ENCODE peak calls at places on chromosomes 4 and X, in five cellular contexts. Z, X, M, W and F are unnamed samples.

GRCh38 chrX:39613997-39614679 is 483.6 kb downstream of the BCOR start:
- DNase-seq in Z (no peak), W (no peak), M (no peak), X (no peak), F (no peak)

GRCh38 chrX:130975947-130976346 is 72.9 kb upstream of the ENOX2 start:
- DNase-seq in X (peak), Z (no peak), W (peak), M (no peak), F (peak)

GRCh38 chrX:55839480-55839879 is 121.9 kb downstream of the RRAGB start:
- DNase-seq in X (peak), M (no peak), Z (no peak), W (no peak), F (no peak)

GRCh38 chrX:24463077-24463476 is 2.0 kb upstream of the PDK3 start:
- DNase-seq in X (no peak), W (no peak), M (no peak), Z (no peak), F (no peak)

GRCh38 chr4:83504974-83505373 is 20.1 kb upstream of the ABRAXAS1 start:
- DNase-seq in X (no peak), W (no peak), M (no peak), Z (no peak), F (no peak)

GRCh38 chrX:19514791-19515614 is at the start of gene MAP3K15:
- DNase-seq in W (no peak), X (peak), M (no peak), Z (no peak), F (peak)

GRCh38 chr4:185792384-185793146 is 19.4 kb downstream of the SORBS2 start:
- DNase-seq in Z (no peak), W (peak), X (peak), M (no peak), F (peak)

GRCh38 chrX:140572724-140573123 is 67.9 kb upstream of the SOX3 start:
- DNase-seq in Z (no peak), W (no peak), M (no peak), X (peak), F (peak)

GRCh38 chr4:32417113-32417704 is 1697.0 kb downstream of the PCDH7 start:
- DNase-seq in X (no peak), Z (no peak), W (no peak), M (no peak), F (no peak)

GRCh38 chr4:157674699-157675098 is 454.2 kb downstream of the GRIA2 start:
- DNase-seq in X (no peak), M (no peak), W (no peak), Z (no peak), F (no peak)

DNA sequence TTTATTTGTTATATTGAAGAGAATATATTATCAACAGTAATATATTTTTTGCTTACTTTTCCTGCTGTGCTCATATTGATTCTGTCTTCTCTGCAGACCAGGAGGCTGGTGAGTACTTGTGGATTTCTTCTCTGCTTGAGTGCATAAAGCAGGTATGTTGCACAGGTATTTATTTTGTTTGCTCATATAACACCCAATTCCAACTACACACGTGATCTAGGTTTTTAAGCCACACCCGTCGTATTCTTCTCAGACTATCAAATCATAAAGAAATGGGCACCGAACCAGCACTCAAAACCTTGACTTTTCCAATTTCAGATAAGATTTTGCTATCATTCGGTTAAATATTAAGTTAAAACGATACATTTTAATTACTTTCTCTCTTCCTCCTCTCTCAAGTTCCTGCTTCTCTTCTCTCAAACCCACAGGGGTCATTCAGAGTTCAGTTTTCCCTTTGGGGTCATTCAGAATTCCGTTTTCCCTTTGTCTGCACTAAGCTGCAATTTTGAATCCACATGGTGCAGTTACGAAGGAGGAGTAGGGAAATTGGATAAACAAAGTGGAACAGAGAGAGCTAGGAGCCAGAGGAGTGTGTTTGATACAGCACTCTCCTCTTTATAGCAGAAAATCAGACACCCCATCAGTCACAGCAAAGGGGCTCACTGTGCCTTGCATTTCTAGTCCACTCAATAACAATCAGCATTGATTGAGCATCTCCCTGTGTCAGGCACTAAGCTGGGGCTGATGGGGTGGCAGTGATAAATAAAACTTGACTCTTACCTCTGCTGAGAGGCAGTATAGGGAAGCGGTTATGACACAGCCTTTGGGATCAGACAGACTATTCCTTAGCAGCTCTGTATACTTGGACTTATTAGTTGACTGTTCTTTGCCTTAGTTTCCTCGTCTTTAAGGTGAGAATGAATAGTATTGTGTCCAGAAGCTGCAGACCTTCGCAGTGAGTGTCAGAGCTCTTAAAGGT is at the start of gene ADH1C:
- DNase-seq in M (peak), Z (no peak), W (no peak), X (no peak), F (no peak)
- TF ChIP-seq CTCF in M (no peak), Z (no peak), W (no peak), X (no peak), F (no peak)

GRCh38 chrX:153398275-153398960 is 2.7 kb downstream of the PNMA6E start:
- DNase-seq in W (no peak), X (no peak), Z (peak), M (no peak), F (no peak)

GRCh38 chrX:153396320-153397195 is 4.6 kb downstream of the PNMA6E start:
- DNase-seq in X (no peak), Z (no peak), W (no peak), M (no peak), F (no peak)

GRCh38 chrX:153397256-153397960 is 3.7 kb downstream of the PNMA6E start:
- DNase-seq in X (no peak), M (no peak), W (no peak), Z (no peak), F (no peak)

GRCh38 chrX:153401133-153401764 is at the start of gene PNMA6E:
- DNase-seq in X (peak), Z (no peak), W (no peak), M (no peak), F (no peak)

DNA sequence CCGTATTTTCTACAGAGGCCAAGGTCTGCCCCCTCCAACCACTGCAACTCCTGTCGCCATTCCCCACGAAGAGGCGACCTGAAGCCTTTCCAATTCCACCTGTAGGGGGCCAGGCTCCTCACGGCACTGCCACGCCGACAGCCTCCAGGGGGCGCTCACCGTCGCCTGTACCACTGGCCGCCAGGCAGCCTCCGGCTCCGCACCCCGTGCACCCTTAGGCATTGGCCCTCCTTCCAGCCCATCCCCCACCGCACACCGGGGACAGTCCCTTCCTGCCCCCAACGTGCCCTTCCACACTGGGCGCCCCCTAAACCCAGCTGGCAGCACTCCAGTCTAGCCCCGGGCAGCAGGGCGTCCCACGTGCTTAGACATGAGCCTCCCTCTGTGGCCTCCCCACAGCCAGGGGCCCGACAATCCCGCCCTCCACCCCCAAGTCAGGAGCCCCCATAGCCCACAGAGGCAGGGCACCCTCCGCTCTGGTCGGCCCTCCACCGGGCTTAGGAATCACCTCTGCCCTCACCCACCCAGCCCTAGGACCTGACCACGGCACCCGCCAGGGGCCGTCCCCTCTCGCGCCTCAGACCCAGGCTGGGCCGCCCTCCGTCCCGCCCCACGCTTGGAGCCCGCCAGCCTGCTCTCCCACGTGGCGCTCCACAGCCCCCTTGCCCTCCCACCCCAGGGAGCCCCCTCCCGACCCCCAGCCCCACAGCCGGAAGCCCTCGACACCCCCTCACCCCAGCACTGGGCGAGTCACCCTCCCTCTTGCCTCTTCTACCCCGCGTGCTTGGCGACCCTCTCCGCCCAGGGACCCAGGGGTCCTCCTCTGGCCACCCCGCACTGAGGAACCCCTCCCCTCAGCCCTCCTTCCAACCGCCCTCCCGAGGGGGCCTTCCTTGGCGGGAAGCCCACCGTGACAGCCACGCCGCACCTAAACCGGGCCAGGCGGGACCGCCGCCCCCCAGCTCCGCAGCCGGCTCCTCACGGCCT is 711 bp downstream of the PNMA6E start:
- DNase-seq in Z (no peak), M (no peak), X (peak), W (no peak), F (no peak)
- H3K4me3 ChIP-seq in Z (no peak), M (no peak), X (no peak), W (no peak), F (no peak)

GRCh38 chr4:23441670-23442069 is 448.2 kb downstream of the PPARGC1A start:
- DNase-seq in Z (no peak), M (no peak), X (no peak), W (no peak), F (no peak)
- TF ChIP-seq CTCF in Z (no peak), M (no peak), X (no peak), W (no peak), F (no peak)

GRCh38 chr4:64538219-64538618 is 129.0 kb upstream of the TECRL start:
- DNase-seq in M (no peak), Z (no peak), X (peak), W (no peak), F (no peak)
- H3K4me3 ChIP-seq in M (no peak), Z (no peak), X (no peak), W (no peak), F (no peak)

GRCh38 chrX:42951747-42952146 is 173.8 kb upstream of the PPP1R2C start:
- DNase-seq in X (no peak), M (no peak), Z (no peak), W (no peak), F (no peak)
- TF ChIP-seq CTCF in X (no peak), M (no peak), Z (no peak), W (no peak), F (no peak)

GRCh38 chr4:26878729-26879415 is 18.2 kb downstream of the STIM2 start:
- DNase-seq in X (no peak), W (no peak), M (no peak), Z (no peak), F (peak)
- H3K4me3 ChIP-seq in X (no peak), W (no peak), M (no peak), Z (no peak), F (no peak)